ENCODE peak calls at places on chromosome 16, in seven cellular contexts. W, Y, X, B, Q, M and C are unnamed samples.

GRCh38 chr16:89121691-89122321 is 28.2 kb downstream of the ACSF3 start:
- DNase-seq in W (no peak), Y (no peak), X (no peak), B (peak), Q (no peak), M (no peak), C (no peak)

GRCh38 chr16:15946257-15947044 is 3.0 kb upstream of the ABCC1 start:
- DNase-seq in W (no peak), Y (no peak), X (no peak), B (no peak), Q (peak), M (no peak), C (no peak)

GRCh38 chr16:53404959-53405358 is 29.3 kb upstream of the RBL2 start:
- DNase-seq in W (no peak), Y (no peak), X (no peak), B (no peak), Q (no peak), M (peak), C (no peak)

GRCh38 chr16:89207993-89208392 is 7.7 kb upstream of the SLC22A31 start:
- DNase-seq in W (no peak), Y (no peak), X (no peak), B (no peak), Q (no peak), M (no peak), C (no peak)

GRCh38 chr16:88335150-88335685 is 47.5 kb upstream of the ZNF469 start:
- DNase-seq in W (no peak), Y (no peak), X (no peak), B (no peak), Q (no peak), M (no peak), C (no peak)

GRCh38 chr16:28321700-28322411 is 29.5 kb downstream of the SBK1 start:
- DNase-seq in W (no peak), Y (peak), X (no peak), B (no peak), Q (peak), M (peak), C (no peak)

GRCh38 chr16:7340938-7341337 is 8.3 kb downstream of the RBFOX1 start:
- DNase-seq in W (no peak), Y (no peak), X (no peak), B (no peak), Q (no peak), M (no peak), C (no peak)

GRCh38 chr16:72658888-72659717 is 388.8 kb downstream of the ZFHX3 start:
- DNase-seq in W (no peak), Y (no peak), X (no peak), B (no peak), Q (no peak), M (no peak), C (no peak)

GRCh38 chr16:2035431-2036199 is 8.9 kb downstream of the NHERF2 start:
- DNase-seq in W (no peak), Y (no peak), X (no peak), B (peak), Q (peak), M (no peak), C (no peak)

GRCh38 chr16:84143784-84144199 is 1.2 kb downstream of the HSDL1 start:
- DNase-seq in W (no peak), Y (no peak), X (no peak), B (no peak), Q (no peak), M (no peak), C (no peak)

GRCh38 chr16:47392114-47392513 is 68.7 kb downstream of the ITFG1 start:
- DNase-seq in W (no peak), Y (no peak), X (peak), B (no peak), Q (peak), M (peak), C (no peak)

GRCh38 chr16:23729503-23730424 is 16.7 kb upstream of the ERN2 start:
- DNase-seq in W (no peak), Y (no peak), X (peak), B (no peak), Q (peak), M (peak), C (no peak)

GRCh38 chr16:19366384-19366783 is 51.3 kb upstream of the TMC5 start:
- DNase-seq in W (no peak), Y (no peak), X (no peak), B (no peak), Q (no peak), M (no peak), C (no peak)

GRCh38 chr16:81276323-81276722 is 37.8 kb downstream of the BCO1 start:
- DNase-seq in W (no peak), Y (no peak), X (no peak), B (no peak), Q (no peak), M (no peak), C (peak)

GRCh38 chr16:58116046-58116445 is 13.1 kb downstream of the CFAP20 start:
- DNase-seq in W (no peak), Y (no peak), X (no peak), B (no peak), Q (no peak), M (no peak), C (no peak)

GRCh38 chr16:53775821-53776431 is 72.0 kb downstream of the FTO start:
- DNase-seq in W (peak), Y (no peak), X (no peak), B (peak), Q (peak), M (peak), C (no peak)

GRCh38 chr16:69566437-69567030 is 768 bp downstream of the NFAT5 start:
- DNase-seq in W (peak), Y (no peak), X (no peak), B (peak), Q (peak), M (peak), C (peak)

GRCh38 chr16:68275611-68276191 is 11.4 kb downstream of the SLC7A6 start:
- DNase-seq in W (no peak), Y (no peak), X (peak), B (no peak), Q (no peak), M (peak), C (no peak)

GRCh38 chr16:52436646-52437645 is 110.0 kb downstream of the TOX3 start:
- DNase-seq in W (no peak), Y (no peak), X (no peak), B (no peak), Q (no peak), M (no peak), C (no peak)

GRCh38 chr16:88376053-88376834 is 6.5 kb upstream of the ZNF469 start:
- DNase-seq in W (no peak), Y (no peak), X (no peak), B (peak), Q (no peak), M (no peak), C (peak)

GRCh38 chr16:10308305-10309193 is 77.3 kb upstream of the ATF7IP2 start:
- DNase-seq in W (peak), Y (no peak), X (no peak), B (no peak), Q (no peak), M (no peak), C (no peak)

GRCh38 chr16:4495766-4496165 is 19.6 kb downstream of the HMOX2 start:
- DNase-seq in W (no peak), Y (no peak), X (no peak), B (no peak), Q (peak), M (no peak), C (no peak)

GRCh38 chr16:52634101-52634500 is 87.2 kb upstream of the TOX3 start:
- DNase-seq in W (no peak), Y (no peak), X (no peak), B (no peak), Q (no peak), M (no peak), C (no peak)

GRCh38 chr16:81380932-81381331 is 63.7 kb upstream of the CMIP start:
- DNase-seq in W (no peak), Y (no peak), X (no peak), B (no peak), Q (no peak), M (no peak), C (no peak)

GRCh38 chr16:68564367-68564985 is 25.4 kb downstream of the ZFP90 start:
- DNase-seq in W (no peak), Y (no peak), X (no peak), B (no peak), Q (no peak), M (peak), C (no peak)

GRCh38 chr16:20747030-20747816 is 5.6 kb upstream of the THUMPD1 start:
- DNase-seq in W (no peak), Y (no peak), X (no peak), B (no peak), Q (no peak), M (peak), C (no peak)

GRCh38 chr16:49644143-49644460 is 211.8 kb downstream of the ZNF423 start:
- DNase-seq in W (no peak), Y (no peak), X (no peak), B (no peak), Q (no peak), M (no peak), C (no peak)

GRCh38 chr16:10957771-10958486 is 13.6 kb downstream of the CLEC16A start:
- DNase-seq in W (no peak), Y (no peak), X (no peak), B (no peak), Q (peak), M (peak), C (no peak)

GRCh38 chr16:28195859-28196258 is 15.9 kb downstream of the XPO6 start:
- DNase-seq in W (no peak), Y (no peak), X (no peak), B (no peak), Q (no peak), M (no peak), C (no peak)

GRCh38 chr16:68235882-68236803 is at the start of gene ESRP2:
- DNase-seq in W (peak), Y (peak), X (no peak), B (peak), Q (no peak), M (no peak), C (peak)

GRCh38 chr16:4345439-4346204 is 5.5 kb downstream of the PAM16 start:
- DNase-seq in W (no peak), Y (no peak), X (no peak), B (no peak), Q (no peak), M (no peak), C (no peak)

GRCh38 chr16:84810518-84811273 is 9.1 kb upstream of the CRISPLD2 start:
- DNase-seq in W (no peak), Y (no peak), X (no peak), B (peak), Q (peak), M (peak), C (no peak)

GRCh38 chr16:69412287-69412686 is 12.1 kb upstream of the CYB5B start:
- DNase-seq in W (no peak), Y (no peak), X (no peak), B (no peak), Q (no peak), M (no peak), C (no peak)

GRCh38 chr16:62035115-62036092 is 834 bp downstream of the CDH8 start:
- DNase-seq in W (no peak), Y (no peak), X (no peak), B (no peak), Q (no peak), M (no peak), C (no peak)

GRCh38 chr16:21104124-21104860 is 46.4 kb downstream of the DNAH3 start:
- DNase-seq in W (no peak), Y (no peak), X (peak), B (no peak), Q (peak), M (no peak), C (no peak)

GRCh38 chr16:88785106-88785924 is at the start of gene PIEZO1:
- DNase-seq in W (no peak), Y (peak), X (peak), B (peak), Q (no peak), M (peak), C (peak)